ENCODE peak calls at places on chromosomes 16 and 17, in seven cellular contexts. C is IMR-90, W is neuronal stem cell, M is H1, N is mesendoderm, A is trophoblast cell, X is mesenchymal stem cell. K is an unnamed sample.

GRCh38 chr17:60354223-60354622 is 37.7 kb downstream of the USP32 start:
- DNase-seq in C (peak; percentile 85), W (no peak), M (no peak), N (no peak), A (no peak), X (peak; percentile 86), K (no peak)

GRCh38 chr16:55392701-55393100 is 68.7 kb downstream of the IRX6 start:
- DNase-seq in C (no peak), W (no peak), M (no peak), N (no peak), A (no peak), X (no peak), K (no peak)

GRCh38 chr16:85586360-85587145 is 26.6 kb upstream of the GSE1 start:
- DNase-seq in C (peak; percentile 70), W (no peak), M (no peak), N (no peak), A (no peak), X (no peak), K (no peak)

GRCh38 chr17:33284022-33284421 is 9.1 kb downstream of the ASIC2 start:
- DNase-seq in C (peak; percentile 87), W (no peak), M (no peak), N (no peak), A (no peak), X (peak; percentile 60), K (no peak)

GRCh38 chr16:66928702-66929388 is 3.5 kb upstream of the RRAD start:
- DNase-seq in C (peak; percentile 35), W (no peak), M (peak; percentile 34), N (peak; percentile 42), A (no peak), X (peak; percentile 55), K (peak; percentile 70)

GRCh38 chr17:44108440-44109311 is 14.8 kb downstream of the HDAC5 start:
- DNase-seq in C (peak; percentile 98), W (no peak), M (no peak), N (no peak), A (peak; percentile 98), X (peak; percentile 99), K (no peak)

GRCh38 chr17:38621538-38621937 is 15.8 kb upstream of the SRCIN1 start:
- DNase-seq in C (no peak), W (no peak), M (no peak), N (no peak), A (no peak), X (no peak), K (peak; percentile 6)

GRCh38 chr17:7884581-7885356 is 3.8 kb upstream of the CHD3 start:
- DNase-seq in C (no peak), W (no peak), M (no peak), N (no peak), A (no peak), X (peak; percentile 8), K (peak; percentile 34)

GRCh38 chr17:16456770-16457316 is 35.1 kb downstream of the LRRC75A start:
- DNase-seq in C (no peak), W (no peak), M (no peak), N (peak; percentile 63), A (no peak), X (no peak), K (peak; percentile 73)

GRCh38 chr17:28348979-28349378 is 8.3 kb downstream of the POLDIP2 start:
- DNase-seq in C (no peak), W (no peak), M (no peak), N (no peak), A (no peak), X (no peak), K (no peak)

GRCh38 chr17:64133546-64134215 is 3.7 kb upstream of the ERN1 start:
- DNase-seq in C (peak; percentile 70), W (peak; percentile 49), M (no peak), N (peak; percentile 72), A (peak; percentile 38), X (peak; percentile 74), K (peak; percentile 46)

GRCh38 chr17:64315032-64315490 is 52.0 kb upstream of the TEX2 start:
- DNase-seq in C (no peak), W (no peak), M (no peak), N (no peak), A (no peak), X (no peak), K (no peak)

GRCh38 chr16:24198807-24199533 is 57.2 kb upstream of the CACNG3 start:
- DNase-seq in C (no peak), W (no peak), M (no peak), N (no peak), A (no peak), X (no peak), K (no peak)

GRCh38 chr17:81025756-81026155 is 9.2 kb upstream of the BAIAP2 start:
- DNase-seq in C (no peak), W (no peak), M (no peak), N (no peak), A (no peak), X (no peak), K (no peak)

GRCh38 chr17:41620583-41621434 is 3.6 kb downstream of the KRT17 start:
- DNase-seq in C (no peak), W (no peak), M (no peak), N (no peak), A (no peak), X (no peak), K (no peak)

GRCh38 chr16:74700206-74701040 is at the start of gene MLKL:
- DNase-seq in C (peak; percentile 26), W (no peak), M (no peak), N (peak; percentile 25), A (peak; percentile 36), X (peak; percentile 73), K (peak; percentile 54)

GRCh38 chr16:20610192-20610891 is 34.2 kb upstream of the ACSM2B start:
- DNase-seq in C (no peak), W (no peak), M (no peak), N (no peak), A (no peak), X (no peak), K (no peak)

GRCh38 chr17:72518333-72518732 is 397.5 kb downstream of the SOX9 start:
- DNase-seq in C (no peak), W (no peak), M (no peak), N (no peak), A (no peak), X (no peak), K (no peak)

GRCh38 chr16:78242231-78242630 is 142.8 kb downstream of the WWOX start:
- DNase-seq in C (no peak), W (no peak), M (no peak), N (no peak), A (no peak), X (no peak), K (no peak)

GRCh38 chr17:10737168-10737622 is 7.4 kb upstream of the TMEM220 start:
- DNase-seq in C (peak; percentile 55), W (no peak), M (no peak), N (peak; percentile 70), A (no peak), X (peak; percentile 66), K (peak; percentile 75)

GRCh38 chr16:9948933-9949332 is 233.3 kb downstream of the GRIN2A start:
- DNase-seq in C (no peak), W (no peak), M (no peak), N (no peak), A (no peak), X (no peak), K (no peak)

GRCh38 chr17:65495255-65496060 is 66.0 kb downstream of the AXIN2 start:
- DNase-seq in C (no peak), W (peak; percentile 61), M (peak; percentile 82), N (peak; percentile 84), A (no peak), X (no peak), K (peak; percentile 97)

GRCh38 chr17:69679839-69680238 is 265.3 kb downstream of the MAP2K6 start:
- DNase-seq in C (no peak), W (no peak), M (no peak), N (no peak), A (no peak), X (no peak), K (no peak)

GRCh38 chr16:53055603-53056527 is 1.1 kb downstream of the CHD9 start:
- DNase-seq in C (peak; percentile 72), W (peak; percentile 39), M (no peak), N (peak; percentile 95), A (no peak), X (peak; percentile 89), K (peak; percentile 43)

GRCh38 chr16:12729448-12729847 is 74.2 kb downstream of the CPPED1 start:
- DNase-seq in C (peak; percentile 30), W (no peak), M (no peak), N (no peak), A (no peak), X (no peak), K (no peak)

DNA sequence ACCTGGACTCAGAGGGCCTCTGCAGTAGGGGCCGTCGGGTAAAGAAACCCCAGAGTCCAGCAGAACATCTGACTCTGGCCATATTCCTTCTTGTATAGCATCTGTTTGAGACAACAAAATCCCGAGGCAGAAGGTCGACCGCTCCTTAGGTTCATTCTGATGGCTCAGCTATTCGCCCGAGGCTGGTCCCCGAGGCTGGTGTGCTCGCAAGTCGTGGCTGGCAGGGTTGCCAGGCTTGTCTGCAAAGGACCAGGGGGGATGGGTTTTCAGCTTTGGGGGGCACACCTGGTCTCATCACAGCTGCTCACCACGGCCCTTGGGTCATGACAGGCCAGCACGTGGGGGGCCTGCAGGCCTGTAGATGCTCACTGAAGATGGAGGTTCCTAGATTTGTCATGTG is 119.1 kb downstream of the BANP start:
- DNase-seq in C (no peak), W (no peak), M (no peak), N (no peak), A (no peak), X (no peak), K (no peak)
- H3K18ac ChIP-seq in C (no peak overlapping the region), W (no peak overlapping the region), M (no peak overlapping the region), N (no peak overlapping the region), A (no peak overlapping the region), X (no peak overlapping the region), K (no peak overlapping the region)

GRCh38 chr17:57091186-57091618 is 6.2 kb downstream of the AKAP1 start:
- DNase-seq in C (no peak), W (no peak), M (no peak), N (no peak), A (no peak), X (no peak), K (no peak)

GRCh38 chr17:57090560-57091185 is 5.6 kb downstream of the AKAP1 start:
- DNase-seq in C (peak; percentile 5), W (no peak), M (no peak), N (no peak), A (no peak), X (no peak), K (no peak)

GRCh38 chr17:57088298-57088697 is 3.3 kb downstream of the AKAP1 start:
- DNase-seq in C (no peak), W (no peak), M (no peak), N (no peak), A (no peak), X (no peak), K (no peak)

GRCh38 chr17:57092171-57092570 is 7.1 kb downstream of the AKAP1 start:
- DNase-seq in C (peak; percentile 72), W (no peak), M (no peak), N (no peak), A (no peak), X (no peak), K (no peak)

GRCh38 chr17:57089391-57089790 is 4.3 kb downstream of the AKAP1 start:
- DNase-seq in C (no peak), W (no peak), M (no peak), N (no peak), A (no peak), X (no peak), K (no peak)
- H2BK120ac ChIP-seq in C (no peak overlapping the region), W (no peak overlapping the region), M (no peak overlapping the region), N (no peak overlapping the region), A (no peak overlapping the region), X (no peak overlapping the region), K (no peak overlapping the region)

GRCh38 chr17:48754500-48755261 is 26.1 kb upstream of the HOXB13 start:
- DNase-seq in C (no peak), W (no peak), M (no peak), N (no peak), A (no peak), X (no peak), K (peak; percentile 92)
- H3K18ac ChIP-seq in C (no peak overlapping the region), W (no peak overlapping the region), M (peak overlapping the region; percentile 6), N (no peak overlapping the region), A (no peak overlapping the region), X (no peak overlapping the region), K (no peak overlapping the region)

GRCh38 chr16:49355923-49356665 is 17.5 kb upstream of the C16orf78 start:
- DNase-seq in C (no peak), W (no peak), M (no peak), N (no peak), A (no peak), X (no peak), K (no peak)
- H2BK120ac ChIP-seq in C (no peak overlapping the region), W (no peak overlapping the region), M (no peak overlapping the region), N (no peak overlapping the region), A (no peak overlapping the region), X (no peak overlapping the region), K (no peak overlapping the region)